ENCODE peak calls at places on chromosome 9, in four cellular contexts. R, J, A and N are unnamed samples.
A peak's percentile ranks its signal among the peaks of the same experiment; 100 is the strongest.

GRCh38 chr9:129487307-129487657 is 133.6 kb downstream of the C9orf50 start:
- DNase-seq in R (no peak), J (no peak), A (no peak), N (no peak)

GRCh38 chr9:89978185-89978584 is 373.4 kb downstream of the GADD45G start:
- DNase-seq in R (no peak), J (peak; percentile 19), A (peak; percentile 30), N (no peak)

GRCh38 chr9:130110166-130110565 is 56.5 kb downstream of the GPR107 start:
- DNase-seq in R (no peak), J (no peak), A (no peak), N (no peak)

GRCh38 chr9:130419521-130420035 is 25.2 kb upstream of the ASS1 start:
- DNase-seq in R (no peak), J (no peak), A (no peak), N (no peak)

GRCh38 chr9:110714314-110714713 is 45.7 kb downstream of the MUSK start:
- DNase-seq in R (no peak), J (no peak), A (no peak), N (no peak)

GRCh38 chr9:21505425-21506179 is 23.5 kb upstream of the IFNE start:
- DNase-seq in R (no peak), J (no peak), A (peak; percentile 17), N (no peak)

GRCh38 chr9:42852133-42852532 is 668.7 kb downstream of the SPATA31A6 start:
- DNase-seq in R (peak; percentile 64), J (no peak), A (no peak), N (peak; percentile 27)

GRCh38 chr9:115456515-115456914 is 338.6 kb upstream of the TNC start:
- DNase-seq in R (no peak), J (no peak), A (no peak), N (no peak)

GRCh38 chr9:38622083-38622674 is 1.8 kb upstream of the ANKRD18A start:
- DNase-seq in R (no peak), J (no peak), A (peak; percentile 60), N (no peak)

GRCh38 chr9:120412425-120412951 is 167.5 kb downstream of the CDK5RAP2 start:
- DNase-seq in R (no peak), J (peak; percentile 54), A (peak; percentile 11), N (no peak)

GRCh38 chr9:7960615-7961014 is 161.0 kb upstream of the DMAC1 start:
- DNase-seq in R (no peak), J (no peak), A (no peak), N (no peak)

GRCh38 chr9:13485068-13485596 is 205.6 kb upstream of the MPDZ start:
- DNase-seq in R (peak; percentile 76), J (peak; percentile 61), A (peak; percentile 85), N (peak; percentile 79)

GRCh38 chr9:108811944-108812343 is 43.8 kb downstream of the ACTL7B start:
- DNase-seq in R (no peak), J (no peak), A (no peak), N (no peak)

GRCh38 chr9:125396799-125397198 is 135.2 kb downstream of the GAPVD1 start:
- DNase-seq in R (no peak), J (no peak), A (no peak), N (no peak)

GRCh38 chr9:130692365-130692764 is 1.2 kb upstream of the EXOSC2 start:
- DNase-seq in R (no peak), J (no peak), A (no peak), N (no peak)

GRCh38 chr9:114852050-114852594 is 46.3 kb upstream of the TNFSF15 start:
- DNase-seq in R (no peak), J (peak; percentile 10), A (peak; percentile 73), N (no peak)

GRCh38 chr9:121249563-121249962 is 18.4 kb upstream of the GSN start:
- DNase-seq in R (no peak), J (no peak), A (no peak), N (no peak)

GRCh38 chr9:132670816-132671371 is 630 bp downstream of the GTF3C4 start:
- DNase-seq in R (peak; percentile 7), J (peak; percentile 14), A (peak; percentile 25), N (no peak)

GRCh38 chr9:115234094-115234493 is 116.1 kb upstream of the TNC start:
- DNase-seq in R (no peak), J (peak; percentile 84), A (peak; percentile 81), N (no peak)

DNA sequence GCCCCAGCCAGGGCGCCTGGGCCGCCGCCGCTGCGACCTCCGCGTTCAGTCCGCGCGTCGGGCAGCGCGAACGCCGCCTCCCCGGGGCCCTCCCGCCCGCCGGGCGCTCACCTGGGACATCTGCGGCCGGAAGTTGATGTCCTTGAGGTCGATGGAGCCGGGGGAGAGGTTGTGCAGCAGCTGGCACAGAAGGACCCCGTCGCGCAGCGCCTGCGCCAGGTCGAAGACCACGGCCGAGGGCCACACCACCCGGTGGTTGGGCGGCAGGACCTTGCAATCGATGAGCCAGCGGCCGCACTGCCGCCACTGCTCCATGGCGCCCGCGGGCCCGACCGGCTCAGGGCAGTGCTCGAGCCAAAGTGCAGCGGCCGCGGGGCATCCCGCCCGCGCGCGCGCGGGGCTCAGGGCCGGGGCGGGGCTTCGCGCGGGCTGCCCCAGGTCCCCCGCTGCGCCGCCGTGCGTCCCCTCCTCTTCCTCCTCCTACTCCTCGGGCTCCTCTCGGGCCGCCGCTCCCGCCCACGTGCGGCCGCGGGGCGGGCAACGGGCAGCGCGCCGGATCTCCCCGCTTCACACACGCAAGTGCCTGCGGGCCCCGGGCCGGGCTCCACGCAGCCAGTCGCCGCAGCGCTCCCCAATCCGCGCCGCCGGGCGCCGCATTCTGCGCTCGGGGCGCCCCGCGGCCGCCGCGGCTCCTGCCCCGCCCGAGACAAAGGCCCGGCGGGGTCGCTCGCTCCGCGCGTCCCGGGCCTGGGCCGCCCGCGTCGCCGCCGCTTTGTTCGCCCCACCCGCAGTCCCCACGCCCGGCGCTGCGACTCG is at the start of gene VAV2:
- DNase-seq in R (peak; percentile 55), J (no peak), A (peak; percentile 58), N (peak; percentile 60)
- TF ChIP-seq CTCF in R (no peak), J (no peak), A (no peak), N (no peak)

GRCh38 chr9:83132768-83133167 is 69.8 kb upstream of the RASEF start:
- DNase-seq in R (no peak), J (no peak), A (no peak), N (no peak)
- TF ChIP-seq CTCF in R (no peak), J (no peak), A (no peak), N (no peak)

DNA sequence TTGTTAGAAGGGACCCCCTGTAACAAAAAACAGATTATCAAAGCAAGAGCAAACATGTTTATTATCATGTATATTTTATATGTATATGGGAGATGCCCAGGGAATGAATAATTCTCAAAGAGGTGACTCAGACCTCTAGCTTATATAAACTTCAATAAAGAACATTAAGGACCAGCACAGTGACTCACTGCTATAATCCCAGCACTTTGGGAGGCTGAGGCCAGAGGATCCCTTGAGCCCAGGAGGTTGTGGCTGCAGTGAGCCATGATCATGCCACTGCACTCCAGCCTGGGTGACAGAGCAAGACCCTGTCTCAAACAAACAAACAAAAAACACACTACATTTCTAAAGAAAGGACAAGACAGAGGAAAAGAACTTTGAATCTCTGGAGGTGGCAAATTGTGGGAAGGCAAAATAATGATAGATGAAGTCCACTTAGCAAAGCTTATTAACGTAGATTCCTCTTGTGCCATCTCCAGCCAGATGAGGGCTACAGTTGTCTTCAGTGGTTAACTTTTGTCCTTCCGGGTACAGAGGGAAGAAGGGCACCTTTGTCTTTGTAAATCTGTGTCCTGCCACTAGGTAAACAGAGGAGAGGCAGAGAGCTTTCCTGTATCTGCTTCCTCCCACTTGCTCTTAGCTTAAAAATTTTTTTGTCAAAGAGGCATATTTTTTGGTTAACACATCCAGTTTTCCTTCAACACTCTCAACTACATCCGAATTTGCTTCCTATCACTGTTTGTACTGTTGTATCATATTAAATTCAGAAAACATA is 7.5 kb upstream of the RFK start:
- DNase-seq in R (no peak), J (peak; percentile 13), A (no peak), N (no peak)
- TF ChIP-seq CTCF in R (no peak), J (no peak), A (no peak), N (no peak)

DNA sequence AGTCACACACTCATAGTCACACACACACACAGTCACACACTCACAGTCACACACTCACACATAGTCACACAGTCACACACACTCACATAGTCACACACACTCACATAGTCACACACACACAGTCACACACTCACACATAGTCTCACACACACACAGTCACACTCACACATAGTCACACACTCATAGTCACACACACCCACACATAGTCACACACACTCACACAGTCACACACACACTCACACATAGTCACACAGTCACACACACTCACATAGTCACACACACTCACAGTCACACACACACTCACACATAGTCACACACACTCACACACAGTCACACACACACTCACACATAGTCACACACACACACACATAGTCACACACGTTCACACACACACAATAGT is 4.1 kb downstream of the OLFM1 start:
- DNase-seq in R (no peak), J (no peak), A (no peak), N (no peak)
- TF ChIP-seq CTCF in R (no peak), J (no peak), A (no peak), N (no peak)

GRCh38 chr9:133959171-133959570 is 33.0 kb downstream of the VAV2 start:
- DNase-seq in R (no peak), J (no peak), A (no peak), N (peak; percentile 26)

GRCh38 chr9:133957328-133957727 is 34.8 kb downstream of the VAV2 start:
- DNase-seq in R (no peak), J (no peak), A (no peak), N (no peak)

GRCh38 chr9:133959966-133960567 is 32.1 kb downstream of the VAV2 start:
- DNase-seq in R (no peak), J (no peak), A (no peak), N (no peak)

GRCh38 chr9:133960568-133961129 is 31.5 kb downstream of the VAV2 start:
- DNase-seq in R (no peak), J (no peak), A (no peak), N (no peak)

GRCh38 chr9:133958756-133959155 is 33.4 kb downstream of the VAV2 start:
- DNase-seq in R (no peak), J (no peak), A (peak; percentile 31), N (no peak)
- TF ChIP-seq CTCF in R (no peak), J (no peak), A (no peak), N (no peak)

GRCh38 chr9:70389642-70390266 is 24.7 kb downstream of the KLF9 start:
- DNase-seq in R (no peak), J (no peak), A (peak; percentile 29), N (no peak)

GRCh38 chr9:70392850-70393249 is 21.6 kb downstream of the KLF9 start:
- DNase-seq in R (no peak), J (no peak), A (no peak), N (no peak)

GRCh38 chr9:70389188-70389587 is 25.3 kb downstream of the KLF9 start:
- DNase-seq in R (no peak), J (no peak), A (no peak), N (no peak)

GRCh38 chr9:70390922-70391321 is 23.5 kb downstream of the KLF9 start:
- DNase-seq in R (no peak), J (no peak), A (peak; percentile 6), N (no peak)

GRCh38 chr9:70392189-70392588 is 22.3 kb downstream of the KLF9 start:
- DNase-seq in R (no peak), J (no peak), A (peak; percentile 18), N (no peak)
- TF ChIP-seq CTCF in R (peak; percentile 26), J (peak; percentile 52), A (peak; percentile 13), N (peak; percentile 44)